ENCODE peak calls at places on chromosomes 4 and X, in eight cellular contexts. One of them, this sample, is unnamed.

GRCh38 chr4:25413261-25413660 is 36.2 kb downstream of the ANAPC4 start:
- DNase-seq in cardiac fibroblast: no peak
- DNase-seq in H9: no peak
- DNase-seq in hepatocyte: no peak
- DNase-seq in activated CD8-positive, alpha-beta T cell treated with anti-CD3 and anti-CD28 coated beads for 36 hours: no peak
- DNase-seq in endothelial cell of umbilical vein: no peak
- DNase-seq in heart right ventricle: no peak
- DNase-seq in neural crest cell: no peak
- DNase-seq in this sample: no peak

GRCh38 chrX:101452051-101452450 is 33.2 kb upstream of the ARMCX4 start:
- DNase-seq in H9: no peak
- DNase-seq in heart right ventricle: no peak
- DNase-seq in cardiac fibroblast: no peak
- DNase-seq in endothelial cell of umbilical vein: peak
- DNase-seq in neural crest cell: no peak
- DNase-seq in activated CD8-positive, alpha-beta T cell treated with anti-CD3 and anti-CD28 coated beads for 36 hours: no peak
- DNase-seq in hepatocyte: no peak
- DNase-seq in this sample: no peak

GRCh38 chrX:102154900-102155805 is 624 bp downstream of the BEX5 start:
- DNase-seq in cardiac fibroblast: no peak
- DNase-seq in endothelial cell of umbilical vein: peak
- DNase-seq in H9: peak
- DNase-seq in activated CD8-positive, alpha-beta T cell treated with anti-CD3 and anti-CD28 coated beads for 36 hours: peak
- DNase-seq in neural crest cell: no peak
- DNase-seq in heart right ventricle: no peak
- DNase-seq in hepatocyte: no peak
- DNase-seq in this sample: no peak

GRCh38 chr4:83606898-83607297 is 71.0 kb downstream of the GPAT3 start:
- DNase-seq in activated CD8-positive, alpha-beta T cell treated with anti-CD3 and anti-CD28 coated beads for 36 hours: no peak
- DNase-seq in H9: no peak
- DNase-seq in neural crest cell: no peak
- DNase-seq in endothelial cell of umbilical vein: no peak
- DNase-seq in heart right ventricle: no peak
- DNase-seq in cardiac fibroblast: no peak
- DNase-seq in hepatocyte: no peak
- DNase-seq in this sample: no peak

GRCh38 chr4:85644061-85644460 is 169.1 kb downstream of the ARHGAP24 start:
- DNase-seq in H9: no peak
- DNase-seq in endothelial cell of umbilical vein: no peak
- DNase-seq in cardiac fibroblast: no peak
- DNase-seq in activated CD8-positive, alpha-beta T cell treated with anti-CD3 and anti-CD28 coated beads for 36 hours: no peak
- DNase-seq in hepatocyte: no peak
- DNase-seq in heart right ventricle: no peak
- DNase-seq in neural crest cell: no peak
- DNase-seq in this sample: no peak

GRCh38 chr4:26273308-26273980 is 47.4 kb upstream of the RBPJ start:
- DNase-seq in cardiac fibroblast: no peak
- DNase-seq in hepatocyte: peak
- DNase-seq in heart right ventricle: peak
- DNase-seq in H9: peak
- DNase-seq in activated CD8-positive, alpha-beta T cell treated with anti-CD3 and anti-CD28 coated beads for 36 hours: no peak
- DNase-seq in endothelial cell of umbilical vein: no peak
- DNase-seq in neural crest cell: no peak
- DNase-seq in this sample: peak

GRCh38 chrX:55342533-55343501 is 78.1 kb upstream of the PAGE3 start:
- DNase-seq in endothelial cell of umbilical vein: peak
- DNase-seq in cardiac fibroblast: peak
- DNase-seq in hepatocyte: no peak
- DNase-seq in activated CD8-positive, alpha-beta T cell treated with anti-CD3 and anti-CD28 coated beads for 36 hours: peak
- DNase-seq in heart right ventricle: peak
- DNase-seq in H9: peak
- DNase-seq in neural crest cell: no peak
- DNase-seq in this sample: no peak

GRCh38 chr4:47668810-47669408 is 169.0 kb downstream of the CORIN start:
- DNase-seq in heart right ventricle: no peak
- DNase-seq in endothelial cell of umbilical vein: peak
- DNase-seq in cardiac fibroblast: peak
- DNase-seq in H9: no peak
- DNase-seq in hepatocyte: peak
- DNase-seq in neural crest cell: peak
- DNase-seq in activated CD8-positive, alpha-beta T cell treated with anti-CD3 and anti-CD28 coated beads for 36 hours: peak
- DNase-seq in this sample: no peak

GRCh38 chr4:57080781-57081650 is 29.2 kb downstream of the IGFBP7 start:
- DNase-seq in neural crest cell: no peak
- DNase-seq in heart right ventricle: no peak
- DNase-seq in cardiac fibroblast: peak
- DNase-seq in hepatocyte: peak
- DNase-seq in endothelial cell of umbilical vein: peak
- DNase-seq in activated CD8-positive, alpha-beta T cell treated with anti-CD3 and anti-CD28 coated beads for 36 hours: no peak
- DNase-seq in H9: no peak
- DNase-seq in this sample: no peak

GRCh38 chr4:7324651-7325121 is 110.0 kb downstream of the PSAPL1 start:
- DNase-seq in neural crest cell: no peak
- DNase-seq in cardiac fibroblast: no peak
- DNase-seq in endothelial cell of umbilical vein: no peak
- DNase-seq in hepatocyte: no peak
- DNase-seq in H9: no peak
- DNase-seq in activated CD8-positive, alpha-beta T cell treated with anti-CD3 and anti-CD28 coated beads for 36 hours: peak
- DNase-seq in heart right ventricle: no peak
- DNase-seq in this sample: peak

GRCh38 chrX:109485470-109486340 is 3.8 kb upstream of the GUCY2F start:
- DNase-seq in H9: peak
- DNase-seq in heart right ventricle: no peak
- DNase-seq in cardiac fibroblast: peak
- DNase-seq in neural crest cell: peak
- DNase-seq in activated CD8-positive, alpha-beta T cell treated with anti-CD3 and anti-CD28 coated beads for 36 hours: peak
- DNase-seq in endothelial cell of umbilical vein: peak
- DNase-seq in hepatocyte: peak
- DNase-seq in this sample: peak

GRCh38 chrX:41781500-41781899 is 57.5 kb downstream of the GPR82 start:
- DNase-seq in activated CD8-positive, alpha-beta T cell treated with anti-CD3 and anti-CD28 coated beads for 36 hours: peak
- DNase-seq in hepatocyte: peak
- DNase-seq in neural crest cell: no peak
- DNase-seq in cardiac fibroblast: peak
- DNase-seq in endothelial cell of umbilical vein: peak
- DNase-seq in H9: no peak
- DNase-seq in heart right ventricle: no peak
- DNase-seq in this sample: no peak

GRCh38 chrX:41779941-41780340 is 56.0 kb downstream of the GPR82 start:
- DNase-seq in activated CD8-positive, alpha-beta T cell treated with anti-CD3 and anti-CD28 coated beads for 36 hours: no peak
- DNase-seq in H9: no peak
- DNase-seq in heart right ventricle: no peak
- DNase-seq in hepatocyte: no peak
- DNase-seq in endothelial cell of umbilical vein: no peak
- DNase-seq in cardiac fibroblast: no peak
- DNase-seq in neural crest cell: no peak
- DNase-seq in this sample: no peak

GRCh38 chrX:41789374-41789773 is 65.4 kb downstream of the GPR82 start:
- DNase-seq in H9: no peak
- DNase-seq in activated CD8-positive, alpha-beta T cell treated with anti-CD3 and anti-CD28 coated beads for 36 hours: no peak
- DNase-seq in hepatocyte: peak
- DNase-seq in heart right ventricle: no peak
- DNase-seq in endothelial cell of umbilical vein: no peak
- DNase-seq in neural crest cell: no peak
- DNase-seq in cardiac fibroblast: no peak
- DNase-seq in this sample: no peak

DNA sequence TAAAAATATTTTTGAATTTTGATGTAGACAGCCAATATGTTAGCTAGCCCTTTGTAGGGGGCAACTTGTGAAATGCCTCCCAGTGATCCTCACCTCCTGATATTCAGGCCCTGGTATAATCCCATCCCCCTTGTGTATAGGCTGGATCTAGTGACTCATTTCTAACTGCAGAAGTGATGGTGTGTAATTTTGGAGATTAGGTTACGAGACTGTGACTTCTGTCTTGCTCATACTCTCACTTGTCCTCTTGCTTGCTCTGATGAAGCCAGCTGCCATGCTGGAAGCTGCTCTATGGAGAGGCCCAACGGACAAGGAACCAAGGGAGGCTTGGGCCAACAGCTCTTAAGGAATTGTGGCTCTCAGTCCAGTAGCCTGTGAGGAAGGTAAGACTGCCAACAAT is 61.7 kb downstream of the GPR82 start:
- DNase-seq in cardiac fibroblast: peak
- DNase-seq in H9: no peak
- DNase-seq in hepatocyte: no peak
- DNase-seq in activated CD8-positive, alpha-beta T cell treated with anti-CD3 and anti-CD28 coated beads for 36 hours: no peak
- DNase-seq in neural crest cell: no peak
- DNase-seq in endothelial cell of umbilical vein: no peak
- DNase-seq in heart right ventricle: no peak
- DNase-seq in this sample: no peak
- TF ChIP-seq CTCF in cardiac fibroblast: no peak
- TF ChIP-seq CTCF in H9: no peak
- TF ChIP-seq CTCF in hepatocyte: no peak
- TF ChIP-seq CTCF in activated CD8-positive, alpha-beta T cell treated with anti-CD3 and anti-CD28 coated beads for 36 hours: no peak
- TF ChIP-seq CTCF in neural crest cell: no peak
- TF ChIP-seq CTCF in endothelial cell of umbilical vein: no peak
- TF ChIP-seq CTCF in heart right ventricle: no peak
- TF ChIP-seq CTCF in this sample: no peak

GRCh38 chr4:154231796-154232478 is 259.7 kb downstream of the DCHS2 start:
- DNase-seq in hepatocyte: no peak
- DNase-seq in H9: no peak
- DNase-seq in heart right ventricle: no peak
- DNase-seq in neural crest cell: no peak
- DNase-seq in cardiac fibroblast: no peak
- DNase-seq in endothelial cell of umbilical vein: no peak
- DNase-seq in activated CD8-positive, alpha-beta T cell treated with anti-CD3 and anti-CD28 coated beads for 36 hours: no peak
- DNase-seq in this sample: no peak

GRCh38 chr4:154230091-154230490 is 261.5 kb downstream of the DCHS2 start:
- DNase-seq in activated CD8-positive, alpha-beta T cell treated with anti-CD3 and anti-CD28 coated beads for 36 hours: no peak
- DNase-seq in H9: no peak
- DNase-seq in endothelial cell of umbilical vein: no peak
- DNase-seq in cardiac fibroblast: no peak
- DNase-seq in hepatocyte: no peak
- DNase-seq in heart right ventricle: no peak
- DNase-seq in neural crest cell: no peak
- DNase-seq in this sample: no peak

GRCh38 chr4:154230723-154231122 is 260.9 kb downstream of the DCHS2 start:
- DNase-seq in activated CD8-positive, alpha-beta T cell treated with anti-CD3 and anti-CD28 coated beads for 36 hours: no peak
- DNase-seq in H9: no peak
- DNase-seq in endothelial cell of umbilical vein: no peak
- DNase-seq in cardiac fibroblast: no peak
- DNase-seq in hepatocyte: no peak
- DNase-seq in heart right ventricle: no peak
- DNase-seq in neural crest cell: no peak
- DNase-seq in this sample: no peak

GRCh38 chr4:154234576-154234975 is 257.0 kb downstream of the DCHS2 start:
- DNase-seq in heart right ventricle: no peak
- DNase-seq in hepatocyte: no peak
- DNase-seq in endothelial cell of umbilical vein: no peak
- DNase-seq in activated CD8-positive, alpha-beta T cell treated with anti-CD3 and anti-CD28 coated beads for 36 hours: no peak
- DNase-seq in cardiac fibroblast: no peak
- DNase-seq in neural crest cell: no peak
- DNase-seq in H9: no peak
- DNase-seq in this sample: no peak
- TF ChIP-seq CTCF in heart right ventricle: no peak
- TF ChIP-seq CTCF in hepatocyte: no peak
- TF ChIP-seq CTCF in endothelial cell of umbilical vein: no peak
- TF ChIP-seq CTCF in activated CD8-positive, alpha-beta T cell treated with anti-CD3 and anti-CD28 coated beads for 36 hours: no peak
- TF ChIP-seq CTCF in cardiac fibroblast: no peak
- TF ChIP-seq CTCF in neural crest cell: no peak
- TF ChIP-seq CTCF in H9: no peak
- TF ChIP-seq CTCF in this sample: no peak

GRCh38 chrX:49163555-49164419 is 1.2 kb downstream of the MAGIX start:
- DNase-seq in neural crest cell: peak
- DNase-seq in cardiac fibroblast: peak
- DNase-seq in endothelial cell of umbilical vein: peak
- DNase-seq in heart right ventricle: peak
- DNase-seq in H9: peak
- DNase-seq in activated CD8-positive, alpha-beta T cell treated with anti-CD3 and anti-CD28 coated beads for 36 hours: peak
- DNase-seq in hepatocyte: peak
- DNase-seq in this sample: peak
- TF ChIP-seq CTCF in neural crest cell: peak
- TF ChIP-seq CTCF in cardiac fibroblast: peak
- TF ChIP-seq CTCF in endothelial cell of umbilical vein: peak
- TF ChIP-seq CTCF in heart right ventricle: peak
- TF ChIP-seq CTCF in H9: peak
- TF ChIP-seq CTCF in activated CD8-positive, alpha-beta T cell treated with anti-CD3 and anti-CD28 coated beads for 36 hours: peak
- TF ChIP-seq CTCF in hepatocyte: peak
- TF ChIP-seq CTCF in this sample: peak

GRCh38 chr4:16667464-16667863 is 231.0 kb downstream of the LDB2 start:
- DNase-seq in hepatocyte: no peak
- DNase-seq in neural crest cell: no peak
- DNase-seq in activated CD8-positive, alpha-beta T cell treated with anti-CD3 and anti-CD28 coated beads for 36 hours: no peak
- DNase-seq in heart right ventricle: no peak
- DNase-seq in H9: no peak
- DNase-seq in endothelial cell of umbilical vein: no peak
- DNase-seq in cardiac fibroblast: peak
- DNase-seq in this sample: no peak

GRCh38 chr4:16669036-16669435 is 229.4 kb downstream of the LDB2 start:
- DNase-seq in neural crest cell: no peak
- DNase-seq in H9: no peak
- DNase-seq in hepatocyte: no peak
- DNase-seq in endothelial cell of umbilical vein: no peak
- DNase-seq in activated CD8-positive, alpha-beta T cell treated with anti-CD3 and anti-CD28 coated beads for 36 hours: no peak
- DNase-seq in cardiac fibroblast: no peak
- DNase-seq in heart right ventricle: no peak
- DNase-seq in this sample: no peak

GRCh38 chr4:16674133-16674532 is 224.3 kb downstream of the LDB2 start:
- DNase-seq in cardiac fibroblast: no peak
- DNase-seq in H9: no peak
- DNase-seq in neural crest cell: no peak
- DNase-seq in activated CD8-positive, alpha-beta T cell treated with anti-CD3 and anti-CD28 coated beads for 36 hours: no peak
- DNase-seq in heart right ventricle: no peak
- DNase-seq in hepatocyte: no peak
- DNase-seq in endothelial cell of umbilical vein: no peak
- DNase-seq in this sample: no peak

GRCh38 chr4:16665942-16666586 is 232.4 kb downstream of the LDB2 start:
- DNase-seq in heart right ventricle: no peak
- DNase-seq in activated CD8-positive, alpha-beta T cell treated with anti-CD3 and anti-CD28 coated beads for 36 hours: no peak
- DNase-seq in endothelial cell of umbilical vein: no peak
- DNase-seq in cardiac fibroblast: no peak
- DNase-seq in H9: no peak
- DNase-seq in hepatocyte: no peak
- DNase-seq in neural crest cell: no peak
- DNase-seq in this sample: no peak

GRCh38 chr4:16670726-16671125 is 227.7 kb downstream of the LDB2 start:
- DNase-seq in heart right ventricle: no peak
- DNase-seq in endothelial cell of umbilical vein: no peak
- DNase-seq in cardiac fibroblast: no peak
- DNase-seq in H9: no peak
- DNase-seq in activated CD8-positive, alpha-beta T cell treated with anti-CD3 and anti-CD28 coated beads for 36 hours: no peak
- DNase-seq in neural crest cell: no peak
- DNase-seq in hepatocyte: no peak
- DNase-seq in this sample: no peak
- TF ChIP-seq CTCF in heart right ventricle: no peak
- TF ChIP-seq CTCF in endothelial cell of umbilical vein: no peak
- TF ChIP-seq CTCF in cardiac fibroblast: no peak
- TF ChIP-seq CTCF in H9: no peak
- TF ChIP-seq CTCF in activated CD8-positive, alpha-beta T cell treated with anti-CD3 and anti-CD28 coated beads for 36 hours: no peak
- TF ChIP-seq CTCF in neural crest cell: no peak
- TF ChIP-seq CTCF in hepatocyte: no peak
- TF ChIP-seq CTCF in this sample: no peak

GRCh38 chrX:128781506-128781905 is 729.3 kb upstream of the ACTRT1 start:
- DNase-seq in cardiac fibroblast: no peak
- DNase-seq in heart right ventricle: no peak
- DNase-seq in hepatocyte: peak
- DNase-seq in endothelial cell of umbilical vein: no peak
- DNase-seq in neural crest cell: peak
- DNase-seq in activated CD8-positive, alpha-beta T cell treated with anti-CD3 and anti-CD28 coated beads for 36 hours: peak
- DNase-seq in H9: peak
- DNase-seq in this sample: no peak
- TF ChIP-seq CTCF in cardiac fibroblast: no peak
- TF ChIP-seq CTCF in heart right ventricle: no peak
- TF ChIP-seq CTCF in hepatocyte: peak
- TF ChIP-seq CTCF in endothelial cell of umbilical vein: peak
- TF ChIP-seq CTCF in neural crest cell: peak
- TF ChIP-seq CTCF in activated CD8-positive, alpha-beta T cell treated with anti-CD3 and anti-CD28 coated beads for 36 hours: no peak
- TF ChIP-seq CTCF in H9: peak
- TF ChIP-seq CTCF in this sample: no peak

GRCh38 chr4:121018543-121018942 is 53.8 kb downstream of the NDNF start:
- DNase-seq in activated CD8-positive, alpha-beta T cell treated with anti-CD3 and anti-CD28 coated beads for 36 hours: no peak
- DNase-seq in H9: no peak
- DNase-seq in neural crest cell: no peak
- DNase-seq in hepatocyte: no peak
- DNase-seq in heart right ventricle: no peak
- DNase-seq in cardiac fibroblast: no peak
- DNase-seq in endothelial cell of umbilical vein: no peak
- DNase-seq in this sample: no peak
- TF ChIP-seq CTCF in activated CD8-positive, alpha-beta T cell treated with anti-CD3 and anti-CD28 coated beads for 36 hours: no peak
- TF ChIP-seq CTCF in H9: no peak
- TF ChIP-seq CTCF in neural crest cell: no peak
- TF ChIP-seq CTCF in hepatocyte: no peak
- TF ChIP-seq CTCF in heart right ventricle: no peak
- TF ChIP-seq CTCF in cardiac fibroblast: no peak
- TF ChIP-seq CTCF in endothelial cell of umbilical vein: no peak
- TF ChIP-seq CTCF in this sample: no peak